ENCODE peak calls at places on chromosome 2, in eight cellular contexts. V, Y, O, M, N, F, H and E are unnamed samples.

GRCh38 chr2:222424729-222425671 is 657 bp downstream of the SGPP2 start:
- DNase-seq in Y (no peak), F (no peak), M (peak), N (peak), H (peak), O (no peak), V (peak), E (no peak)

GRCh38 chr2:43387092-43388062 is 161.0 kb upstream of the ZFP36L2 start:
- DNase-seq in F (no peak), H (no peak), N (no peak), V (no peak), M (peak), O (no peak), Y (no peak), E (no peak)

GRCh38 chr2:128302011-128302743 is 16.5 kb downstream of the HS6ST1 start:
- DNase-seq in Y (no peak), F (no peak), M (no peak), N (no peak), V (no peak), H (no peak), O (peak), E (no peak)

GRCh38 chr2:137696916-137697315 is 267.4 kb upstream of the HNMT start:
- DNase-seq in O (no peak), H (no peak), M (no peak), F (no peak), N (no peak), V (no peak), Y (no peak), E (no peak)

GRCh38 chr2:39631715-39632114 is 34.0 kb upstream of the TMEM178A start:
- DNase-seq in M (no peak), Y (no peak), O (no peak), V (no peak), H (no peak), N (no peak), F (no peak), E (no peak)

GRCh38 chr2:43071629-43072550 is 154.5 kb downstream of the ZFP36L2 start:
- DNase-seq in O (no peak), F (peak), N (no peak), M (no peak), Y (no peak), V (no peak), H (no peak), E (no peak)

GRCh38 chr2:209872675-209873074 is 101.0 kb downstream of the UNC80 start:
- DNase-seq in O (no peak), F (no peak), Y (no peak), H (no peak), M (no peak), N (no peak), V (no peak), E (peak)

GRCh38 chr2:167937403-167937802 is 310.0 kb downstream of the STK39 start:
- DNase-seq in M (no peak), F (no peak), Y (no peak), N (no peak), O (no peak), H (no peak), V (no peak), E (no peak)

GRCh38 chr2:38446972-38447561 is 70.0 kb upstream of the ATL2 start:
- DNase-seq in M (no peak), N (no peak), Y (no peak), V (no peak), O (no peak), F (no peak), H (no peak), E (no peak)

GRCh38 chr2:26631401-26631800 is 9.8 kb downstream of the CIB4 start:
- DNase-seq in F (no peak), Y (no peak), O (no peak), N (no peak), M (no peak), H (no peak), V (no peak), E (no peak)

GRCh38 chr2:223633656-223634055 is 31.5 kb upstream of the SCG2 start:
- DNase-seq in F (no peak), V (peak), N (no peak), M (no peak), H (no peak), O (peak), Y (no peak), E (no peak)

GRCh38 chr2:123500346-123500745 is 524.7 kb upstream of the CNTNAP5 start:
- DNase-seq in M (no peak), F (no peak), Y (no peak), O (no peak), N (no peak), H (no peak), V (no peak), E (no peak)

GRCh38 chr2:48844418-48845155 is 89.1 kb upstream of the LHCGR start:
- DNase-seq in M (no peak), N (no peak), Y (no peak), V (no peak), O (no peak), H (no peak), F (no peak), E (no peak)

GRCh38 chr2:176856645-176857044 is 355.9 kb upstream of the HNRNPA3 start:
- DNase-seq in F (no peak), Y (no peak), N (no peak), O (no peak), M (no peak), V (no peak), H (no peak), E (no peak)